ENCODE peak calls at places on chromosomes 3 and 15, in four cellular contexts. Q is gastrocnemius medialis, M is upper lobe of right lung, B is heart left ventricle. G is an unnamed sample. For H3K4me1, the result is how much of the 10 kb centered on the place peaks cover.

GRCh38 chr3:52834871-52835501 is at the start of gene MUSTN1:
- DNase-seq in Q (peak), M (no peak), B (peak), G (peak)

GRCh38 chr3:56997675-56998074 is 62.8 kb upstream of the SPATA12 start:
- DNase-seq in Q (no peak), M (no peak), B (no peak), G (no peak)

GRCh38 chr15:80953001-80953952 is 36.3 kb downstream of the MESD start:
- DNase-seq in Q (no peak), M (no peak), B (no peak), G (peak)

GRCh38 chr3:9074079-9074478 is 110.8 kb upstream of the RAD18 start:
- DNase-seq in Q (no peak), M (no peak), B (no peak), G (no peak)

GRCh38 chr3:147987549-147987948 is 578.4 kb downstream of the ZIC1 start:
- DNase-seq in Q (no peak), M (no peak), B (no peak), G (no peak)

GRCh38 chr15:85496551-85497545 is 116.4 kb downstream of the AKAP13 start:
- DNase-seq in Q (no peak), M (no peak), B (no peak), G (no peak)

GRCh38 chr15:50116477-50116876 is 2.6 kb downstream of the ATP8B4 start:
- DNase-seq in Q (no peak), M (no peak), B (no peak), G (no peak)

GRCh38 chr3:115139072-115139471 is 8.0 kb downstream of the ZBTB20 start:
- DNase-seq in Q (no peak), M (no peak), B (no peak), G (no peak)

GRCh38 chr15:52112203-52112750 is 298 bp downstream of the BCL2L10 start:
- DNase-seq in Q (no peak), M (peak), B (no peak), G (peak)

GRCh38 chr15:94168250-94168649 is 63.1 kb upstream of the MCTP2 start:
- DNase-seq in Q (no peak), M (no peak), B (no peak), G (no peak)

GRCh38 chr3:168977696-168978374 is 685.7 kb downstream of the MECOM start:
- DNase-seq in Q (no peak), M (no peak), B (no peak), G (no peak)

GRCh38 chr3:159418571-159419526 is 569.8 kb upstream of the IL12A start:
- DNase-seq in Q (no peak), M (no peak), B (no peak), G (no peak)

GRCh38 chr15:42279234-42279723 is 6.0 kb upstream of the TMEM87A start:
- DNase-seq in Q (no peak), M (no peak), B (no peak), G (no peak)

GRCh38 chr3:50689558-50689957 is 14.8 kb downstream of the DOCK3 start:
- DNase-seq in Q (no peak), M (no peak), B (no peak), G (no peak)

GRCh38 chr15:51414256-51414860 is 72.9 kb downstream of the GLDN start:
- DNase-seq in Q (no peak), M (no peak), B (no peak), G (no peak)

GRCh38 chr3:197463279-197463678 is 92.5 kb downstream of the BDH1 start:
- DNase-seq in Q (no peak), M (no peak), B (no peak), G (no peak)

GRCh38 chr15:100775581-100776185 is 103.9 kb upstream of the ALDH1A3 start:
- DNase-seq in Q (no peak), M (peak), B (no peak), G (peak)

GRCh38 chr3:31943041-31943440 is 38.0 kb downstream of the OSBPL10 start:
- DNase-seq in Q (no peak), M (no peak), B (no peak), G (no peak)

GRCh38 chr15:77988386-77989301 is 88.9 kb downstream of the TBC1D2B start:
- DNase-seq in Q (peak), M (peak), B (no peak), G (no peak)

GRCh38 chr3:162125790-162126189 is 629.2 kb downstream of the OTOL1 start:
- DNase-seq in Q (no peak), M (no peak), B (no peak), G (no peak)

GRCh38 chr15:73955851-73956250 is 29.6 kb downstream of the LOXL1 start:
- DNase-seq in Q (no peak), M (peak), B (no peak), G (no peak)

GRCh38 chr15:66999046-66999557 is 66.3 kb upstream of the SMAD3 start:
- DNase-seq in Q (no peak), M (no peak), B (no peak), G (no peak)

GRCh38 chr3:67692621-67693020 is 38.2 kb upstream of the SUCLG2 start:
- DNase-seq in Q (no peak), M (no peak), B (no peak), G (no peak)

GRCh38 chr15:55741592-55742497 is 1.1 kb downstream of the PRTG start:
- DNase-seq in Q (no peak), M (peak), B (peak), G (no peak)

GRCh38 chr3:195172896-195173295 is 98.1 kb downstream of the XXYLT1 start:
- DNase-seq in Q (no peak), M (no peak), B (no peak), G (no peak)

GRCh38 chr3:128559486-128560225 is 66.7 kb upstream of the GATA2 start:
- DNase-seq in Q (no peak), M (peak), B (no peak), G (no peak)

GRCh38 chr15:63277044-63277892 is at the start of gene APH1B:
- DNase-seq in Q (peak), M (peak), B (peak), G (peak)

GRCh38 chr15:66788024-66788423 is 86.0 kb downstream of the SMAD6 start:
- DNase-seq in Q (no peak), M (no peak), B (no peak), G (no peak)

GRCh38 chr3:72229952-72230351 is 445.0 kb upstream of the PROK2 start:
- DNase-seq in Q (no peak), M (no peak), B (no peak), G (no peak)

GRCh38 chr3:72031581-72031980 is 246.6 kb upstream of the PROK2 start:
- DNase-seq in Q (no peak), M (no peak), B (peak), G (no peak)

GRCh38 chr3:181316481-181316880 is 326.9 kb upstream of the DNAJC19 start:
- DNase-seq in Q (no peak), M (no peak), B (no peak), G (no peak)

GRCh38 chr3:121918779-121919483 is 24.7 kb downstream of the SLC15A2 start:
- DNase-seq in Q (no peak), M (no peak), B (no peak), G (no peak)

GRCh38 chr3:63429905-63430304 is 151.8 kb downstream of the SYNPR start:
- DNase-seq in Q (no peak), M (no peak), B (no peak), G (no peak)

DNA sequence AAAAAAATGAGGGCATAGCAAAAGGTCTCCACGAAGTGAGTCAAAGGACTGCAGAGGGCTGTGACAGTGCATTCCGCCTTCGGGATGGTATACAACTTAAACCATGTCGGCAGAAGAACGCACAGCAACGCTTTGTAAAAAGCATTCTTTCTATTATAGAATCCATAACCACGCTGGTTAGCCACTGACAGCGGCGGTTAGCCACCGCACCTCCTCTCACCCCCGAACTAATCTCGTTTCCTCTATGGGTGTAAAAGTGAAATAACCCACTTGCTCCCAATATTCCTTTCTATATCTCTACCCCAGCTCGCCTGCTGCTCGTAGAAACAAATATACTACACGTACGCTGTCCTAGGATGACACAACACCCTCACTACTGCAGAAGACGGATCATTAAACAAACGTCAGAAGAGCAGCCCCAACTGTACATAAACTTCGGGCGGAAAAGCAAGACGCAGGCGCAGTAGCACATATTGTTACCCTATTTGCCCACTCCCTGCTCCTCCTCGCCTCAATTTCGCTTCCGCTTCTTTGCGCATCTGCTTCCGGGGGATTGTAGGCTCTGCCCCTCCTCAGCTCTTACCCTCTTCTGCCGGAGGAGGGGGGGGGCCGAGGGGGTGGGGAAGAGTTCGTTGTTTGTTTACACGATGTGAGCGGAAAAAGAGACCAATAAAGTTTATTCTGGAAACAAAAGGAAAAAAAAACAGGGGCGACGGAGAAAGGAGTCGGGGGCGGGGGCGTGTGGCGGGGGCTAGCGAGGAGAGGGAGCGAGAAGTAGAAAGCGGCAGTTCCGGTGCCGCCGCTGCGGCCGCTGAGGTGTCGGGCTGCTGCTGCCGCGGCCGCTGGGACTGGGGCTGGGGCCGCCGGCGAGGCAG is at the start of gene PIK3CA:
- DNase-seq in Q (peak), M (peak), B (peak), G (peak)
- TF ChIP-seq CTCF in Q (no peak), M (no peak), B (no peak), G (no peak)

DNA sequence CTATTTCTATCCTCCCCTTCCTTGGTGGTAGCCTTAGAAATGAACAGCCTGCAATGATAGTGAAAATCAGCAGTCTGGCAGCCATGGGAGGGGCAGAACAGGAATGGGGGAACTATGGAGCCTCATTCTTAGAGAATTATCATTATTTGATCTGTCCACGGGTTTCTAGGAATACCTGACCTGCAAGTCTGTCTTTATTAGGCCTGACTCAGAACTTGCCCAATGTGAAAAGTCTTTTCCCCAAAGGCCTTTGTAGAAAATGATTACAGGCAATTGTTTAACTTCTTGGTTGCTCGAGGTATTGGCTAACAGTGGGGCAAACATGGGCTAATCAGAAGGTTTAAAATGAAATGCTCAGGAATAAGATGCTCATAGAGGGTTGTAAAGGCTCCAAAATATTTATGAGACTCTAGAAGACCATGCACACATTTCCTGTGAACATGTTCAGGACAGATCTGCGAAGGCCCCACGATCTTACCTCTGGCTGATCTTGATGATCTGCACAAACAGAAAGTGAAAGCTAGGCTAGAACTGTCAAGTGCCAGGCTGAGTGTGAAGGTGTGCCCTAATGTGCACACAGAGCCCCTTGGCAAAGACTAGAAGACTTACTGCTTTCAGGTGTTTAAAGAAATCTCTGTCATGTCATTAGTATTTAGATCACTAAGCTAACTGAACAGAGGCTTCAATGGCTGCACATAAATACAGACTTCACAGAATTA is 39.6 kb upstream of the LAMP3 start:
- DNase-seq in Q (no peak), M (no peak), B (no peak), G (no peak)
- H3K4me3 ChIP-seq in Q (no peak), M (no peak), B (no peak), G (no peak)

GRCh38 chr15:90230610-90231009 is 3.1 kb downstream of the CIB1 start:
- DNase-seq in Q (no peak), M (no peak), B (no peak), G (no peak)

GRCh38 chr15:90232196-90232595 is 1.5 kb downstream of the CIB1 start:
- DNase-seq in Q (no peak), M (no peak), B (no peak), G (no peak)

GRCh38 chr15:90232941-90233700 is 620 bp downstream of the CIB1 start:
- DNase-seq in Q (peak), M (peak), B (peak), G (peak)

GRCh38 chr15:90230071-90230494 is 3.7 kb downstream of the CIB1 start:
- DNase-seq in Q (peak), M (no peak), B (peak), G (no peak)

GRCh38 chr15:90231028-90232017 is 2.4 kb downstream of the CIB1 start:
- DNase-seq in Q (no peak), M (peak), B (no peak), G (no peak)
- H3K4me1 ChIP-seq in Q (under half), M (under half), B (under half), G (under half)

GRCh38 chr3:172303941-172304558 is 144.2 kb downstream of the GHSR start:
- DNase-seq in Q (no peak), M (no peak), B (no peak), G (no peak)
- TF ChIP-seq CTCF in Q (no peak), M (no peak), B (peak), G (peak)

DNA sequence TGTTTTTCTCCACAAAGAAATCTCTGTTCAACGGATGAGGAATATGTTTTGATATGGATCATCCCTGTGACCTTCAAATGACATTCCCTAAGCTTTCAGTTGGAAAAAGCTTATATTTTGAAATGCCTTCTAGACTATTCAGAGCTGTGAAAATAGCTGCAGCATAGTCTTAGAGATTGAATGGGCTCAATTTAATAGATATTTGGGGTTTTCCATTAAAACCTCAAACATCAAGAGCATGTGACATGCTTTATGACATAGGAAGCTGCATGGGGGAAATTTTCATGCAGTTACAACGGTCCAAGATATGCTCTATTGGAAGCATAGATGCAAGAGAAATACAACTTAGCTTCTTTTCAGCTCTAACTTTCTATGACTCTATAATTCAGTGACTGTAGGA is 102.8 kb downstream of the LSAMP start:
- DNase-seq in Q (no peak), M (no peak), B (no peak), G (no peak)
- H3K4me3 ChIP-seq in Q (no peak), M (no peak), B (no peak), G (no peak)

GRCh38 chr3:196340466-196340865 is 2.3 kb upstream of the TM4SF19 start:
- DNase-seq in Q (no peak), M (no peak), B (no peak), G (no peak)

GRCh38 chr3:196341142-196341541 is 3.0 kb upstream of the TM4SF19 start:
- DNase-seq in Q (no peak), M (no peak), B (no peak), G (no peak)

GRCh38 chr3:196339493-196340254 is 1.5 kb upstream of the TM4SF19 start:
- DNase-seq in Q (no peak), M (no peak), B (no peak), G (no peak)

GRCh38 chr3:196336319-196337145 is 1.7 kb downstream of the TM4SF19 start:
- DNase-seq in Q (peak), M (no peak), B (no peak), G (no peak)

DNA sequence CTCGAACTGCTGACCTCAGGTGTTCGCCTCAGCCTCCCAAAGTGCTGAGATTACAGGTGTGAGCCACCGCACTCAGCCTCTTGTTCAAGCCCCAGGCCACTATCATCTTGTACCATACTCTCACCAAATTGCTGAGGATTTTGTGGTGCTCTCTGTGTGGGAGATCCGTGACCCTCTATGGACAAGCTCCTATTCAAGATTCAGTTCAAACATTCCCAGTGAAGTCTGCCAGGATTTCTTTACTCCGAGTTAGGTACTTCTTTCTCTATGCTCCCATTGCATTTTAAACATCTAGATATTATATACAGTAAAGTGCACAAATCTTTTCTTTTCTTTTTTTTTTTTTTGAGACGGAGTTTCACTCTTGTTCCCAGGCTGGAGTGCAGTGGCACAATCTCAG is 856 bp upstream of the TM4SF19 start:
- DNase-seq in Q (no peak), M (no peak), B (no peak), G (no peak)
- H3K4me1 ChIP-seq in Q (under half), M (under half), B (under half), G (under half)

G was measured in right atrium auricular region.